ENCODE peak calls at places on chromosomes 2 and 18, in ten cellular contexts. G, N, I, M, D, C, S, O, W and A are unnamed samples.
A peak's percentile ranks its signal among the peaks of the same experiment; 100 is the strongest.

GRCh38 chr2:17658251-17658843 is 95.3 kb downstream of the SMC6 start:
- DNase-seq in G (no peak), N (no peak), I (no peak), M (no peak), D (peak; percentile 87), C (no peak), S (peak; percentile 85), O (no peak), W (no peak), A (no peak)

GRCh38 chr2:98269274-98269673 is 77.0 kb upstream of the CNGA3 start:
- DNase-seq in G (peak; percentile 27), N (no peak), I (no peak), M (no peak), D (peak; percentile 36), C (peak; percentile 71), S (peak; percentile 62), O (no peak), W (no peak), A (no peak)

GRCh38 chr2:185796758-185797157 is 58.2 kb downstream of the FSIP2 start:
- DNase-seq in G (no peak), N (no peak), I (no peak), M (no peak), D (no peak), C (no peak), S (no peak), O (no peak), W (no peak), A (no peak)

GRCh38 chr2:240213226-240213475 is 72.7 kb upstream of the OTOS start:
- DNase-seq in G (no peak), N (no peak), I (peak; percentile 41), M (no peak), D (no peak), C (no peak), S (no peak), O (no peak), W (peak; percentile 64), A (peak; percentile 61)

GRCh38 chr2:242017086-242017485 is 147.6 kb downstream of the RTP5 start:
- DNase-seq in G (no peak), N (no peak), I (no peak), M (no peak), D (no peak), C (no peak), S (no peak), O (no peak), W (peak; percentile 75), A (peak; percentile 22)

GRCh38 chr2:186433777-186434432 is 52.2 kb upstream of the ZC3H15 start:
- DNase-seq in G (no peak), N (no peak), I (no peak), M (no peak), D (no peak), C (no peak), S (no peak), O (no peak), W (no peak), A (no peak)

GRCh38 chr2:216936954-216937357 is 77.1 kb upstream of the TNP1 start:
- DNase-seq in G (no peak), N (no peak), I (no peak), M (no peak), D (no peak), C (peak; percentile 21), S (no peak), O (no peak), W (no peak), A (no peak)

GRCh38 chr18:42164556-42164955 is 209.5 kb downstream of the PIK3C3 start:
- DNase-seq in G (no peak), N (no peak), I (no peak), M (no peak), D (peak; percentile 64), C (no peak), S (no peak), O (no peak), W (no peak), A (no peak)

GRCh38 chr2:201107624-201108023 is 8.3 kb upstream of the CFLAR start:
- DNase-seq in G (no peak), N (no peak), I (no peak), M (no peak), D (no peak), C (no peak), S (no peak), O (no peak), W (no peak), A (no peak)

GRCh38 chr18:59911600-59911999 is 11.8 kb downstream of the PMAIP1 start:
- DNase-seq in G (no peak), N (no peak), I (no peak), M (no peak), D (no peak), C (no peak), S (no peak), O (no peak), W (no peak), A (no peak)

GRCh38 chr2:120243211-120243610 is 9.4 kb upstream of the RALB start:
- DNase-seq in G (no peak), N (no peak), I (no peak), M (no peak), D (peak; percentile 40), C (peak; percentile 21), S (peak; percentile 35), O (no peak), W (peak; percentile 69), A (no peak)

GRCh38 chr18:63160172-63160995 is 159.2 kb downstream of the BCL2 start:
- DNase-seq in G (no peak), N (no peak), I (no peak), M (no peak), D (no peak), C (peak; percentile 38), S (no peak), O (no peak), W (no peak), A (no peak)

GRCh38 chr18:74241426-74241825 is 50.3 kb downstream of the CYB5A start:
- DNase-seq in G (no peak), N (no peak), I (no peak), M (no peak), D (no peak), C (no peak), S (no peak), O (no peak), W (no peak), A (no peak)

GRCh38 chr18:56727399-56727798 is 76.2 kb downstream of the WDR7 start:
- DNase-seq in G (no peak), N (no peak), I (no peak), M (no peak), D (no peak), C (no peak), S (no peak), O (no peak), W (no peak), A (no peak)

GRCh38 chr2:16137080-16137755 is 196.9 kb downstream of the MYCN start:
- DNase-seq in G (no peak), N (no peak), I (no peak), M (no peak), D (no peak), C (no peak), S (no peak), O (no peak), W (no peak), A (no peak)

GRCh38 chr2:30511122-30512083 is 64.4 kb downstream of the LCLAT1 start:
- DNase-seq in G (no peak), N (no peak), I (no peak), M (no peak), D (peak; percentile 62), C (peak; percentile 46), S (peak; percentile 81), O (peak; percentile 60), W (no peak), A (no peak)

GRCh38 chr2:32291746-32292145 is 14.0 kb downstream of the YIPF4 start:
- DNase-seq in G (peak; percentile 15), N (no peak), I (no peak), M (no peak), D (no peak), C (peak; percentile 14), S (no peak), O (no peak), W (no peak), A (no peak)

GRCh38 chr2:216690451-216691209 is 4.7 kb downstream of the IGFBP5 start:
- DNase-seq in G (no peak), N (no peak), I (no peak), M (no peak), D (no peak), C (peak; percentile 74), S (peak; percentile 30), O (no peak), W (peak; percentile 85), A (no peak)

GRCh38 chr2:33900610-33901009 is 301.5 kb upstream of the FAM98A start:
- DNase-seq in G (no peak), N (no peak), I (no peak), M (no peak), D (no peak), C (no peak), S (no peak), O (no peak), W (no peak), A (no peak)

GRCh38 chr2:215401896-215402379 is 33.9 kb downstream of the FN1 start:
- DNase-seq in G (no peak), N (no peak), I (no peak), M (no peak), D (peak; percentile 94), C (peak; percentile 84), S (peak; percentile 89), O (no peak), W (no peak), A (no peak)

GRCh38 chr18:37452697-37453385 is 112.8 kb downstream of the CELF4 start:
- DNase-seq in G (no peak), N (no peak), I (no peak), M (no peak), D (no peak), C (peak; percentile 68), S (peak; percentile 2), O (no peak), W (no peak), A (no peak)

GRCh38 chr2:234133004-234133403 is 82.5 kb downstream of the SPP2 start:
- DNase-seq in G (no peak), N (no peak), I (no peak), M (no peak), D (no peak), C (no peak), S (peak; percentile 39), O (no peak), W (no peak), A (no peak)

GRCh38 chr18:62634471-62634870 is 80.9 kb upstream of the PHLPP1 start:
- DNase-seq in G (no peak), N (no peak), I (no peak), M (no peak), D (peak; percentile 32), C (no peak), S (peak; percentile 78), O (no peak), W (no peak), A (no peak)

GRCh38 chr2:7209776-7210555 is 292.8 kb downstream of the RNF144A start:
- DNase-seq in G (no peak), N (no peak), I (no peak), M (no peak), D (peak; percentile 30), C (peak; percentile 15), S (no peak), O (no peak), W (no peak), A (no peak)

GRCh38 chr2:154425999-154426398 is 272.5 kb upstream of the KCNJ3 start:
- DNase-seq in G (peak; percentile 27), N (no peak), I (no peak), M (no peak), D (peak; percentile 21), C (peak; percentile 4), S (no peak), O (no peak), W (no peak), A (no peak)

GRCh38 chr2:232336956-232337700 is 41.4 kb upstream of the ALPP start:
- DNase-seq in G (no peak), N (no peak), I (peak; percentile 35), M (no peak), D (no peak), C (no peak), S (no peak), O (peak; percentile 41), W (peak; percentile 48), A (peak; percentile 23)

GRCh38 chr2:114040816-114041215 is 150.9 kb downstream of the ACTR3 start:
- DNase-seq in G (no peak), N (no peak), I (peak; percentile 11), M (peak; percentile 42), D (no peak), C (no peak), S (no peak), O (no peak), W (no peak), A (peak; percentile 64)

GRCh38 chr2:191675807-191676667 is 1.9 kb upstream of the NABP1 start:
- DNase-seq in G (peak; percentile 37), N (peak; percentile 51), I (no peak), M (no peak), D (peak; percentile 41), C (peak; percentile 43), S (peak; percentile 41), O (peak; percentile 55), W (peak; percentile 83), A (no peak)